ENCODE peak calls at places on chromosomes 16 and 17, in ten cellular contexts. J is transverse colon, X is fibroblast of lung, D is heart left ventricle, U is cardiac muscle cell, O is astrocyte of the spinal cord, E is WTC11, V is omental fat pad, N is foreskin fibroblast, I is tibial artery. B is an unnamed sample.

GRCh38 chr17:44216173-44216572 is 3.3 kb downstream of the UBTF start:
- DNase-seq in J (peak), X (no peak), D (no peak), U (no peak), O (no peak), E (no peak), V (no peak), N (no peak), I (no peak), B (no peak)

GRCh38 chr17:78611636-78612035 is 34.4 kb upstream of the DNAH17 start:
- DNase-seq in J (no peak), X (peak), D (no peak), U (no peak), O (no peak), E (no peak), V (no peak), N (no peak), I (no peak), B (no peak)

GRCh38 chr16:57510016-57510871 is 24.0 kb upstream of the DOK4 start:
- DNase-seq in J (no peak), X (no peak), D (no peak), U (peak), O (no peak), E (no peak), V (no peak), N (no peak), I (no peak), B (no peak)

GRCh38 chr16:52498640-52499039 is 48.3 kb downstream of the TOX3 start:
- DNase-seq in J (peak), X (peak), D (no peak), U (no peak), O (no peak), E (peak), V (no peak), N (no peak), I (no peak), B (peak)

GRCh38 chr16:46871587-46871986 is 12.6 kb upstream of the GPT2 start:
- DNase-seq in J (no peak), X (no peak), D (no peak), U (no peak), O (no peak), E (no peak), V (no peak), N (no peak), I (no peak), B (no peak)

GRCh38 chr17:16273499-16273898 is 56.5 kb downstream of the PIGL start:
- DNase-seq in J (no peak), X (peak), D (no peak), U (no peak), O (peak), E (no peak), V (no peak), N (peak), I (no peak), B (no peak)

GRCh38 chr16:23058576-23058975 is 90.7 kb downstream of the USP31 start:
- DNase-seq in J (no peak), X (no peak), D (no peak), U (no peak), O (no peak), E (no peak), V (no peak), N (no peak), I (no peak), B (no peak)

GRCh38 chr16:75122609-75123008 is 6.0 kb upstream of the LDHD start:
- DNase-seq in J (no peak), X (no peak), D (no peak), U (no peak), O (no peak), E (no peak), V (no peak), N (no peak), I (no peak), B (no peak)

GRCh38 chr16:77297996-77298637 is 98.9 kb downstream of the SYCE1L start:
- DNase-seq in J (no peak), X (peak), D (no peak), U (no peak), O (peak), E (no peak), V (no peak), N (no peak), I (no peak), B (no peak)

GRCh38 chr16:75306102-75306762 is 54.8 kb upstream of the BCAR1 start:
- DNase-seq in J (peak), X (peak), D (no peak), U (no peak), O (peak), E (no peak), V (no peak), N (no peak), I (no peak), B (no peak)

GRCh38 chr17:42673885-42674754 is 2.7 kb downstream of the PLEKHH3 start:
- DNase-seq in J (peak), X (peak), D (peak), U (peak), O (peak), E (peak), V (no peak), N (peak), I (peak), B (peak)

GRCh38 chr17:31269597-31269996 is 27.4 kb downstream of the OMG start:
- DNase-seq in J (no peak), X (peak), D (peak), U (peak), O (peak), E (no peak), V (no peak), N (peak), I (peak), B (peak)

GRCh38 chr16:75402821-75403475 is 30.4 kb downstream of the CFDP1 start:
- DNase-seq in J (no peak), X (peak), D (no peak), U (peak), O (peak), E (no peak), V (no peak), N (no peak), I (no peak), B (no peak)

GRCh38 chr16:50436271-50436670 is 67.5 kb upstream of the BRD7 start:
- DNase-seq in J (no peak), X (no peak), D (no peak), U (no peak), O (no peak), E (no peak), V (no peak), N (no peak), I (no peak), B (no peak)

GRCh38 chr17:42559076-42559475 is 2.9 kb upstream of the COASY start:
- DNase-seq in J (peak), X (no peak), D (no peak), U (no peak), O (no peak), E (no peak), V (no peak), N (no peak), I (no peak), B (no peak)

GRCh38 chr16:66930189-66930588 is 4.0 kb downstream of the CIAO2B start:
- DNase-seq in J (peak), X (peak), D (no peak), U (peak), O (no peak), E (no peak), V (no peak), N (peak), I (no peak), B (no peak)

GRCh38 chr16:87713469-87714229 is 52.1 kb downstream of the KLHDC4 start:
- DNase-seq in J (no peak), X (no peak), D (no peak), U (no peak), O (no peak), E (no peak), V (no peak), N (no peak), I (no peak), B (no peak)

GRCh38 chr17:410674-411401 is 58.2 kb upstream of the RPH3AL start:
- DNase-seq in J (peak), X (peak), D (no peak), U (no peak), O (peak), E (no peak), V (no peak), N (no peak), I (no peak), B (no peak)

GRCh38 chr16:11089504-11090124 is 145.2 kb downstream of the CLEC16A start:
- DNase-seq in J (peak), X (peak), D (no peak), U (no peak), O (peak), E (no peak), V (no peak), N (no peak), I (no peak), B (no peak)

GRCh38 chr17:82979718-82980117 is 99.7 kb upstream of the METRNL start:
- DNase-seq in J (no peak), X (no peak), D (no peak), U (no peak), O (no peak), E (no peak), V (no peak), N (no peak), I (no peak), B (no peak)

GRCh38 chr17:39635614-39636176 is 1.2 kb upstream of the STARD3 start:
- DNase-seq in J (no peak), X (no peak), D (no peak), U (no peak), O (no peak), E (no peak), V (no peak), N (no peak), I (no peak), B (no peak)

GRCh38 chr17:78127888-78128615 is 503 bp downstream of the TMC6 start:
- DNase-seq in J (peak), X (no peak), D (no peak), U (peak), O (no peak), E (peak), V (no peak), N (no peak), I (no peak), B (no peak)

GRCh38 chr17:48593840-48594411 is 347 bp upstream of the HOXB5 start:
- DNase-seq in J (peak), X (peak), D (peak), U (peak), O (peak), E (peak), V (no peak), N (peak), I (peak), B (peak)

GRCh38 chr17:61442878-61443474 is 9.2 kb upstream of the TBX4 start:
- DNase-seq in J (no peak), X (no peak), D (no peak), U (no peak), O (no peak), E (no peak), V (no peak), N (no peak), I (no peak), B (no peak)

GRCh38 chr17:61627658-61628057 is 36.6 kb upstream of the NACA2 start:
- DNase-seq in J (no peak), X (no peak), D (no peak), U (no peak), O (no peak), E (no peak), V (no peak), N (no peak), I (no peak), B (no peak)

GRCh38 chr17:49910094-49910857 is 58.7 kb upstream of the DLX4 start:
- DNase-seq in J (no peak), X (peak), D (no peak), U (peak), O (no peak), E (peak), V (no peak), N (no peak), I (no peak), B (peak)

GRCh38 chr16:74449470-74449869 is 28.2 kb upstream of the CLEC18B start:
- DNase-seq in J (peak), X (peak), D (no peak), U (no peak), O (no peak), E (no peak), V (no peak), N (peak), I (peak), B (no peak)

GRCh38 chr17:4230142-4230541 is 33.6 kb downstream of the ANKFY1 start:
- DNase-seq in J (peak), X (peak), D (peak), U (peak), O (peak), E (no peak), V (no peak), N (peak), I (peak), B (no peak)

GRCh38 chr17:39899215-39899614 is 19.2 kb downstream of the GSDMB start:
- DNase-seq in J (no peak), X (no peak), D (no peak), U (no peak), O (no peak), E (no peak), V (no peak), N (no peak), I (no peak), B (no peak)

GRCh38 chr16:19991614-19992013 is 82.1 kb downstream of the GPR139 start:
- DNase-seq in J (no peak), X (no peak), D (no peak), U (no peak), O (no peak), E (peak), V (no peak), N (no peak), I (no peak), B (no peak)
- TF ChIP-seq CTCF in J (no peak), X (no peak), D (no peak), U (no peak), O (no peak), E (no peak), V (no peak), N (no peak), I (no peak), B (no peak)

GRCh38 chr17:7716901-7717755 is at the start of gene DNAH2:
- DNase-seq in J (peak), X (peak), D (peak), U (peak), O (peak), E (peak), V (no peak), N (peak), I (peak), B (peak)
- TF ChIP-seq CTCF in J (peak), X (peak), D (peak), U (peak), O (peak), E (no peak), V (no peak), N (peak), I (peak), B (peak)

DNA sequence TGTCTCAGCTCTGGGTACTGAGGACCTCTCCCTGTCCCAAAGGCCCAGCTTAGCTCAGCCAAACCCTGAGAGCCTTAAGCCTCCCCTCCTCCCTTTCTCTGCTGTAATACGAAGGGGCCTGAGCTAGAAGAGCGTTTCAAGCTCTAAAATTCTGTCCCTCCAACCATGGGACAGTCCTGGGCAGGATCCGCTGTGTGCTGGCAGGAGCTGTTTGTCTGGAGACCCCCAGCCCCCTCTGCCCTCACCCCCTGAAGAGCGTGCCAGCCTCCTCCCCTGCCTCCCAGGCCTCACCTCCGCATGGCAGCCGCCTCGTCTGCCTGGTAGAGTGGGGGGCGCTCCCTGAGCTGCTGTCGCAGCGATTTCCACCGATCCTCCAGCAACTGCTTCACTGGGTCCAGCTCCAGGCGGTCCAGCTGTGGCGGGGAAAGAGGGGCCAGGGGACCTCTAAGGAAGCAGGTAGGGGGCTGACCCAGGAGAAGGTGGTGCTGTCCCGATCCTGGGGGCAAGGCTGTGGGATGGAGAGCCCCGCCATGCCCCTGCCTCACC is 14.7 kb downstream of the UBALD2 start:
- DNase-seq in J (no peak), X (no peak), D (no peak), U (no peak), O (no peak), E (no peak), V (no peak), N (no peak), I (no peak), B (no peak)
- TF ChIP-seq CTCF in J (no peak), X (no peak), D (no peak), U (no peak), O (no peak), E (peak), V (no peak), N (no peak), I (no peak), B (peak)

GRCh38 chr17:79632432-79632735 is 21.5 kb upstream of the RBFOX3 start:
- DNase-seq in J (peak), X (no peak), D (peak), U (no peak), O (no peak), E (peak), V (no peak), N (no peak), I (peak), B (no peak)
- TF ChIP-seq CTCF in J (no peak), X (no peak), D (no peak), U (no peak), O (no peak), E (no peak), V (no peak), N (no peak), I (no peak), B (no peak)

GRCh38 chr17:13003454-13003851 is 14.4 kb downstream of the ELAC2 start:
- DNase-seq in J (no peak), X (no peak), D (no peak), U (no peak), O (no peak), E (no peak), V (no peak), N (no peak), I (no peak), B (no peak)
- TF ChIP-seq CTCF in J (no peak), X (no peak), D (no peak), U (no peak), O (no peak), E (no peak), V (no peak), N (no peak), I (no peak), B (peak)

B was measured in endothelial cell.